ENCODE peak calls at places on chromosome 7, in five cellular contexts. V, K, N, B and W are unnamed samples.

GRCh38 chr7:38311329-38311937 is 38.0 kb upstream of the TARP start:
- DNase-seq in V (peak; percentile 38), K (no peak), N (no peak), B (no peak), W (peak; percentile 70)

GRCh38 chr7:44750921-44751571 is 2.4 kb downstream of the ZMIZ2 start:
- DNase-seq in V (peak; percentile 44), K (peak; percentile 32), N (peak; percentile 29), B (no peak), W (no peak)

GRCh38 chr7:150876817-150877526 is 24.7 kb downstream of the AOC1 start:
- DNase-seq in V (peak; percentile 66), K (peak; percentile 68), N (peak; percentile 58), B (peak; percentile 59), W (no peak)

GRCh38 chr7:50748472-50748871 is 34.2 kb downstream of the GRB10 start:
- DNase-seq in V (no peak), K (no peak), N (no peak), B (no peak), W (no peak)

GRCh38 chr7:41574377-41574776 is 128.5 kb downstream of the INHBA start:
- DNase-seq in V (no peak), K (peak; percentile 36), N (no peak), B (no peak), W (no peak)

GRCh38 chr7:11935905-11936304 is 103.9 kb upstream of the THSD7A start:
- DNase-seq in V (no peak), K (no peak), N (no peak), B (no peak), W (no peak)

GRCh38 chr7:156129589-156129988 is 317.3 kb upstream of the SHH start:
- DNase-seq in V (no peak), K (no peak), N (no peak), B (no peak), W (no peak)

GRCh38 chr7:2362385-2363088 is 7.9 kb downstream of the EIF3B start:
- DNase-seq in V (no peak), K (no peak), N (no peak), B (no peak), W (no peak)

GRCh38 chr7:10237306-10237705 is 736.4 kb upstream of the PHF14 start:
- DNase-seq in V (no peak), K (no peak), N (no peak), B (no peak), W (no peak)

GRCh38 chr7:26202019-26202985 is 757 bp downstream of the CBX3 start:
- DNase-seq in V (peak; percentile 53), K (no peak), N (peak; percentile 69), B (peak; percentile 83), W (peak; percentile 87)

GRCh38 chr7:40003586-40003985 is 53.5 kb downstream of the CDK13 start:
- DNase-seq in V (no peak), K (no peak), N (no peak), B (no peak), W (no peak)

GRCh38 chr7:135602304-135602703 is 44.6 kb downstream of the NUP205 start:
- DNase-seq in V (no peak), K (no peak), N (no peak), B (no peak), W (no peak)

GRCh38 chr7:131157530-131158243 is 170.0 kb upstream of the MKLN1 start:
- DNase-seq in V (peak; percentile 18), K (no peak), N (no peak), B (no peak), W (no peak)

GRCh38 chr7:73437091-73437490 is 3.5 kb downstream of the FZD9 start:
- DNase-seq in V (no peak), K (no peak), N (no peak), B (no peak), W (no peak)

GRCh38 chr7:26198133-26198780 is 2.3 kb downstream of the HNRNPA2B1 start:
- DNase-seq in V (no peak), K (no peak), N (peak; percentile 57), B (no peak), W (no peak)

GRCh38 chr7:79711660-79712059 is 258.2 kb upstream of the MAGI2 start:
- DNase-seq in V (no peak), K (no peak), N (no peak), B (no peak), W (no peak)

GRCh38 chr7:36313607-36314006 is 76.1 kb upstream of the ANLN start:
- DNase-seq in V (no peak), K (no peak), N (no peak), B (no peak), W (no peak)

GRCh38 chr7:129072410-129073063 is 17.6 kb upstream of the TNPO3 start:
- DNase-seq in V (no peak), K (no peak), N (no peak), B (no peak), W (no peak)

GRCh38 chr7:85065306-85065705 is 121.5 kb downstream of the SEMA3D start:
- DNase-seq in V (no peak), K (no peak), N (no peak), B (no peak), W (no peak)

GRCh38 chr7:43729924-43730248 is 563 bp upstream of the COA1 start:
- DNase-seq in V (no peak), K (no peak), N (no peak), B (no peak), W (no peak)

GRCh38 chr7:140390466-140391190 is 7.7 kb downstream of the SLC37A3 start:
- DNase-seq in V (no peak), K (no peak), N (no peak), B (no peak), W (no peak)

GRCh38 chr7:14021069-14021468 is 31.6 kb upstream of the ETV1 start:
- DNase-seq in V (no peak), K (no peak), N (no peak), B (no peak), W (no peak)

GRCh38 chr7:38629621-38630020 is 1.6 kb downstream of the AMPH start:
- DNase-seq in V (no peak), K (no peak), N (no peak), B (no peak), W (no peak)

DNA sequence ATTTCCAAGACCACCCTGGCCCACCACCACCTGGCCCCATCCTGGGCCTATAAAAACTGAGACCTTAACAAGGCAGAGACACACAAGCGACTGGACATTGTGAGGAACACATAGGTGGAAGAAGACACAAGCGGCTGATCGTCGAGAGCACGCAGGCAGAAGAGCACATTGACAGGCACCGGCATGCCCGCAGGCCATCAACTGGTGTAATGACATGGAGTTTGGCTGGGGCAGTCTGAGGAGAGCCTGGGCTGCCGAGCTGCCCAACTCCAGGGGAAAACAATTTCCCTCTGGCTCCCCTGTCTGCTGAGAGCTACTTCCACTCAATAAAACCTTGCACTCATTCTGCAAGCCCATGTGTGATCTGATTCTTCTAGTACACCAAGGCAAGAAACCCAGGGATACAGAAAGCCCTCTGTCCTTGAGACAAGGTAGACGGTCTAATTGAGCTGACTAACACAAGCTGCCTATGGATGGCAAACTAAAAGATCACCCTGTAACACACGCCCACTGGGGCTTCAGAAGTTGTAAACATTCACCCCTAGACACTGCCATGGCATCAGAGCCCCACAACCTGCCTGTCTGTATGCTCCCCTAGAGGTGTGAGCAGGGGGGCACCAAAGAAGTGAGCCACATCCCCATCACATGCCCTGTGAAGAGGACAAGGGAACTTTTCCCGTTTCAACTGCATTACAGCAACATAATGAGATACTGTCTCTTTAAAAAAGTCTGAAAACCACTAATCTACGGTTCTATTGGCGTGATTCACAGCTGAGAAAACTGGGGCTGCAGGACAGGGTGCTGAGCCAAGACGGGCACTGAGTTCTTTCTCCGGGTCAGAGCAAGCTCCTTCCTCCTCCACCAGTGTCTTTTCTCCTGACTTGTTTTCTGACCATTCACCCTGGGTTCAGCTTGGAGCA is 18.5 kb upstream of the TNS3 start:
- DNase-seq in V (no peak), K (peak; percentile 88), N (no peak), B (no peak), W (no peak)
- H3K4me1 ChIP-seq in V (peaks cover 34% of the 10 kb centered on the region), K (peaks cover 68% of the 10 kb centered on the region), N (no peaks in the 10 kb centered on the region), B (peaks cover 24% of the 10 kb centered on the region), W (peaks cover 35% of the 10 kb centered on the region)

GRCh38 chr7:67803789-67804188 is 807.2 kb downstream of the TYW1 start:
- DNase-seq in V (no peak), K (no peak), N (no peak), B (no peak), W (no peak)

GRCh38 chr7:67809586-67809985 is 813.0 kb downstream of the TYW1 start:
- DNase-seq in V (no peak), K (no peak), N (no peak), B (no peak), W (no peak)

DNA sequence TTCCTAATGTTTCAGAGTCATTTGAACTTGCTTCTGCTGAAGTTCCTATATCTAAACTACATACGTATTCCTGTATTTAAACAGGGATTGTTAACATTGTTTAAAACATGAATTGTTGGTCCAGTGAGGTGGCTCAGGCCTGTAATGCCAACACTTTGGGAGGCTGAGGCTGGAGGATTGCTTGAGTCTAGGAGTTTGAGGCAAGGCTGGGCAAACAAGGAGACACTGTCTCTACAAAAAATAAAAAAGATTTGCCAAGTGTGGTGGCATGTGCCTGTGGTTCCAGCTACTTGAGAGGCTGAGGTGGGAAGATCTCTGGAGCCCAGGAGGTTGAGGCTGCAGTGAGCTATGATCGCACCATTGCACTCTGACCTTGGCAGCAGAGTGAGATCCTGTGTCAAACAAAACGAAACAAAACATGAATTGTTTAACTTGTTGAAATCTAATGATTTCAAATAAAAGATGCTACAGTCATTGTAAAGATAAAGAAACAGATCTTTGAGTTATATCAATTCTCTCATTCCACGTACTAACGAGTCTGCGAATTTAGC is 809.4 kb downstream of the TYW1 start:
- DNase-seq in V (no peak), K (no peak), N (no peak), B (no peak), W (no peak)
- H3K4me1 ChIP-seq in V (no peaks in the 10 kb centered on the region), K (no peaks in the 10 kb centered on the region), N (no peaks in the 10 kb centered on the region), B (peaks cover 3% of the 10 kb centered on the region), W (no peaks in the 10 kb centered on the region)

GRCh38 chr7:77830649-77831355 is 32.2 kb downstream of the PHTF2 start:
- DNase-seq in V (no peak), K (no peak), N (no peak), B (no peak), W (no peak)
- H3K4me1 ChIP-seq in V (peaks cover 11% of the 10 kb centered on the region), K (peaks cover 23% of the 10 kb centered on the region), N (peaks cover 4% of the 10 kb centered on the region), B (no peaks in the 10 kb centered on the region), W (peaks cover 18% of the 10 kb centered on the region)

GRCh38 chr7:841943-842342 is 9.7 kb downstream of the SUN1 start:
- DNase-seq in V (no peak), K (no peak), N (no peak), B (no peak), W (peak; percentile 53)

GRCh38 chr7:842436-843031 is 10.3 kb downstream of the SUN1 start:
- DNase-seq in V (no peak), K (no peak), N (no peak), B (no peak), W (no peak)

GRCh38 chr7:837001-837400 is 4.7 kb downstream of the SUN1 start:
- DNase-seq in V (no peak), K (no peak), N (no peak), B (no peak), W (no peak)

GRCh38 chr7:843230-843629 is 11.0 kb downstream of the SUN1 start:
- DNase-seq in V (no peak), K (no peak), N (no peak), B (no peak), W (peak; percentile 69)

DNA sequence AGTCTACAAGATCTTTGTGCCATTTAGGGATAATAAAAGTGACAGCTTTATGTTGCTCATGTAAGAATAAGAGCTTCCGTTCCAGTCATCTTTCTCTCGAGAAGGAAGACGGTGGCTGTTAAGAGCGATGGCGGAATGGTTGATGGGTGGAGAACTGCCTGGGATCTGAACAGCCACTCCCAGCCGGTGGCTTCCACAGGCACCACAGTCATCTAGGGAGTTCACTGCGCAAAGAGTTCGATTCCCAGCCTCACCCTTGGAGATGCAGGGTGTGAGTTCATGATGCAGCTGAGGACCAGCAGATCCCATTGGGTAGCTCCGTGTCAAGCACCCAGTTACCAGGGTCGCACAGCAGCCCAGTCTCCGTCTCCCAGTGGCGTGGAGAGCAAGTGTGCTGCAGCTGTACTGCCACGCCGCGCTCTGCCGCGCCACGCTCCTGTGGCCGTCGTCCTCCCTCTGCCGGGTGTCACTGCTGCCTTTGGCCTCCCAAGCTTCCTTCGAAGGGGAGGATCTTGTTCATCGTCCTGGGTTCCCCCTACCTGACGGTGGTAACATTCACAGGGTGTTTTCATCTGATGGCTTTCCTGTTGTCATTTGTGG is 7.8 kb downstream of the SUN1 start:
- DNase-seq in V (no peak), K (no peak), N (no peak), B (no peak), W (no peak)
- H3K4me1 ChIP-seq in V (peaks cover 36% of the 10 kb centered on the region), K (no peaks in the 10 kb centered on the region), N (no peaks in the 10 kb centered on the region), B (peaks cover 28% of the 10 kb centered on the region), W (peaks cover 6% of the 10 kb centered on the region)